ENCODE peak calls at places on chromosome 9, in ten cellular contexts. W is right atrium auricular region, Y is AG04450, K is fibroblast of pulmonary artery, H is cardiac fibroblast, G is RWPE2, X is neural progenitor cell, I is psoas muscle, T is astrocyte of the spinal cord, N is fibroblast of mammary gland. A is an unnamed sample.

GRCh38 chr9:20989923-20990341 is 41.5 kb downstream of the HACD4 start:
- DNase-seq in X (no peak), H (no peak), T (peak; percentile 61), N (no peak), I (peak; percentile 29), Y (no peak), W (no peak), K (no peak), G (no peak), A (peak; percentile 52)

GRCh38 chr9:98287383-98287782 is 31.9 kb upstream of the TBC1D2 start:
- DNase-seq in G (no peak), Y (no peak), T (no peak), I (no peak), H (no peak), K (peak; percentile 18), W (no peak), X (peak; percentile 14), N (peak; percentile 19), A (no peak)

GRCh38 chr9:99341686-99342085 is 119.6 kb downstream of the SEC61B start:
- DNase-seq in I (no peak), H (no peak), G (no peak), W (no peak), X (no peak), T (no peak), N (no peak), K (no peak), Y (no peak), A (no peak)

GRCh38 chr9:104177003-104177611 is 83.0 kb downstream of the SMC2 start:
- DNase-seq in Y (no peak), H (peak; percentile 55), X (peak; percentile 8), G (no peak), N (peak; percentile 20), W (no peak), K (peak; percentile 31), I (no peak), T (no peak), A (peak; percentile 5)

GRCh38 chr9:124769451-124770358 is 1.4 kb downstream of the NR6A1 start:
- DNase-seq in I (no peak), Y (no peak), T (no peak), K (no peak), N (no peak), W (no peak), G (no peak), H (no peak), X (peak; percentile 67), A (no peak)

GRCh38 chr9:607417-607816 is 234.1 kb upstream of the DMRT1 start:
- DNase-seq in H (no peak), W (no peak), K (no peak), N (no peak), T (no peak), G (peak; percentile 86), X (no peak), I (no peak), Y (no peak), A (no peak)

GRCh38 chr9:101706261-101706798 is 32.1 kb downstream of the GRIN3A start:
- DNase-seq in Y (no peak), T (no peak), G (no peak), W (no peak), H (no peak), I (no peak), N (no peak), K (no peak), X (no peak), A (no peak)

GRCh38 chr9:109315889-109316640 is 4.8 kb downstream of the EPB41L4B start:
- DNase-seq in T (peak; percentile 89), N (peak; percentile 75), Y (no peak), K (peak; percentile 37), W (peak; percentile 78), X (peak; percentile 14), I (peak; percentile 80), H (peak; percentile 73), G (peak; percentile 95), A (peak; percentile 87)

GRCh38 chr9:35164711-35165110 is 2.9 kb downstream of the UNC13B start:
- DNase-seq in X (no peak), Y (no peak), K (peak; percentile 71), N (peak; percentile 34), T (peak; percentile 68), H (peak; percentile 75), W (no peak), G (no peak), I (no peak), A (peak; percentile 9)

GRCh38 chr9:12684923-12685468 is 8.2 kb upstream of the TYRP1 start:
- DNase-seq in N (no peak), Y (no peak), X (no peak), T (no peak), K (peak; percentile 63), G (no peak), I (no peak), H (peak; percentile 14), W (no peak), A (no peak)

GRCh38 chr9:137459147-137459600 is at the start of gene NSMF:
- DNase-seq in K (peak; percentile 90), G (peak; percentile 92), T (peak; percentile 87), W (peak; percentile 94), X (peak; percentile 98), Y (peak; percentile 47), I (peak; percentile 94), N (peak; percentile 84), H (peak; percentile 89), A (peak; percentile 55)

GRCh38 chr9:112925058-112925641 is 34.5 kb upstream of the SLC46A2 start:
- DNase-seq in K (peak; percentile 47), H (peak; percentile 55), N (peak; percentile 63), Y (no peak), X (peak; percentile 59), W (no peak), T (peak; percentile 13), I (no peak), G (no peak), A (peak; percentile 9)

GRCh38 chr9:112917987-112918362 is 27.3 kb upstream of the SLC46A2 start:
- DNase-seq in T (no peak), I (no peak), N (no peak), X (no peak), Y (no peak), H (no peak), W (no peak), G (no peak), K (no peak), A (no peak)

GRCh38 chr9:112917027-112917986 is 26.6 kb upstream of the SLC46A2 start:
- DNase-seq in W (no peak), K (no peak), N (no peak), G (no peak), X (no peak), T (no peak), H (no peak), I (no peak), Y (no peak), A (no peak)

DNA sequence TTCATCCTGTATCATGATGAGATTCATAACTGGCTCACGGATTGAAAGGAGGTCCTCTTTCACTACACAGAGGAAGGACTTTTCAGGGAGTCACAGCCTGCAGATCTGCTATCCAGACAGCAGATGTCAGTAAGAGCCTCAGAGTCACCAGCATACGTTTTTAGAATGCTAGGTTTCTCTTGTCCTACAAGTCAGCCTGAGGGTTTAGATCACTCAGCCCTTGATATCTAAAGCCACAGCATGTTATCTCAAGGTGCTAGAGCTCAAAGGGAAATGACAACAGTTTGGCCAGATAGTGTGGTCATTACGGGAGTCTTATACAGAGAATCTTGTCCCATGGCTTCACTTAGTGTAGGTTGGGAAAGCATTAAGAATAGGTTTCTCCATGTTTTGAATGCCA is 30.9 kb upstream of the SLC46A2 start:
- DNase-seq in T (peak; percentile 48), W (no peak), K (peak; percentile 71), H (peak; percentile 72), Y (peak; percentile 36), I (no peak), G (no peak), N (peak; percentile 73), X (peak; percentile 62), A (peak; percentile 2)
- TF ChIP-seq CTCF in T (peak; percentile 73), W (peak; percentile 58), K (peak; percentile 72), H (peak; percentile 67), Y (peak; percentile 68), I (peak; percentile 20), G (peak; percentile 58), N (peak; percentile 77), X (peak; percentile 62), A (peak; percentile 56)

DNA sequence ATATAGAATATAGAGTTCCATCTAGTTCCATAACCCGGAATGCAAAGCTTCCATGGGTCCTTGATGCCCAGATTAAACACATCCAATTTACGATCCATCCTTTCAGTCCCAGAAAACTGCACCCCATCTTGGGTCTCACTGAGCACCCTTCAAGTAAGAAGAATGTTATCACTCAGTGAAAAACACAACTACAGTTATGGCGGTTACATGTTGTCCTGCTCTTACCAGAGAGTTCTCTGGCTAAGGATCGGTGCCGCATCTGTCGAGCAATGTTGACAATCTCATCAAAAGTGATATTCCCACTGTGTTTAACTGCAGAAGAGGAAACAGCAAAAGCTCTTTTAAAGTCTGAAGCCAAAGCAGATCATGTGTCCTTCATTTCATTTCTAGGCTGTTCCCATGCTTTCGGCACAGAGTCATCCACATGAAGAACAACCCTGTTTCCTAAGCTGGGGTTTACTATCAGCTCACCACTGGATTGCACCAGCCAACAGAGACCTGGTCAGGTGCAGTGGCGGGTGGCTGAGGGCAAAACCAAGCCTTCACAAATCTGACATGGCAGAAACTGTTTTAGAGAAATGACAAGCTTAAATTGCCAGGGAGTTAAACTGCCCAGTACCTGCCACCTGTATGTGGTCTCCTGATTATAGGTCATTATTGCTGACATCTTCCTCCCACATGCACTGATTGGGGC is 2.9 kb downstream of the RPL12 start:
- DNase-seq in N (no peak), Y (no peak), T (no peak), W (no peak), G (no peak), I (no peak), K (no peak), H (no peak), X (no peak), A (no peak)
- H3K4me3 ChIP-seq in N (peak overlapping the region; percentile 98), Y (peak overlapping the region; percentile 96), T (peak overlapping the region; percentile 99), W (no peak overlapping the region), G (no peak overlapping the region), I (peak overlapping the region; percentile 96), K (peak overlapping the region; percentile 78), H (peak overlapping the region; percentile 74), X (peak overlapping the region; percentile 79), A (peak overlapping the region; percentile 91)

GRCh38 chr9:119375892-119376291 is 6.7 kb upstream of the BRINP1 start:
- DNase-seq in W (no peak), H (peak; percentile 17), T (no peak), G (no peak), X (peak; percentile 70), K (no peak), N (peak; percentile 43), I (no peak), Y (no peak), A (no peak)
- TF ChIP-seq CTCF in W (no peak), H (no peak), T (no peak), G (peak; percentile 53), X (peak; percentile 68), K (no peak), N (peak; percentile 38), I (no peak), Y (no peak), A (peak; percentile 29)

DNA sequence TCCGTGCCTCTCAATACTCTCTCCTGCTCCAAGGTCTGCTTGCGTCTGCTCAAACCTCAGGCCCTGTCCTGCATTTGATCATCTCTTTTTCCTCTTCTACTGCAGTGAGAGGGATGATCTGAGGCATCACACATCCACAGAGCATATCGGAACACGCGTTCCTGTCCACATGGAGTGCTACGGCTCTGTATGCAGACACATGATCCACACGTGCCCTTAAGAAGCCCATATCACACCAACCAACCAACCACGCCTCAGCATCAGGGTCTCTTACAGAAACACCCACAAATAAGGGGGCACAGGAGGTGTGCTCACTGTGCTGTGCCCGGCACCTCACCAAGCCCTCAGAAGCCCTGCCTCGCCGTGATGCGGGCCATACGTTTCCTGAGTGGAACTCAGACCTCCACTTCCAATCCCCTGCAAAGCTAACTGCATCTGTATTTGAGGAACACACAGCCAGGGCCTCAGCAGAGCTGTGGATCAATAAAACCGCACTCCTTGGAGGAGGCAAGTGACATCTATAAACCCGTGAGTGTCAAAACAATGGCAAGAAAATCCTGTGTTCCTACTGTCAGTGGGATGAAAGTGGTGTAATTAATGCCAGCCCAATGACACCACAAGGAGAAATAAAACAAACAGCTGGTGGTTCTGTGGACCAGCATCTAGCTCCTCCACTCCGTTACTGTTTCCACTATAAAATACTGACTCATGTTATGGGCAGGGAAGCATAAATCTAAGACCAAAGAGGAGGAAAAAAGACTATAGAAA is 40.4 kb downstream of the AK8 start:
- DNase-seq in G (no peak), I (no peak), X (no peak), W (no peak), K (no peak), Y (no peak), H (no peak), N (no peak), T (no peak), A (no peak)
- H3K4me3 ChIP-seq in G (no peak overlapping the region), I (no peak overlapping the region), X (no peak overlapping the region), W (no peak overlapping the region), K (no peak overlapping the region), Y (no peak overlapping the region), H (no peak overlapping the region), N (no peak overlapping the region), T (no peak overlapping the region), A (no peak overlapping the region)